ENCODE peak calls at places on chromosomes 7 and 10, in eight cellular contexts. T, P, B, X, N, I, S and Q are unnamed samples.

GRCh38 chr7:74544706-74545469 is 91.2 kb downstream of the GTF2IRD1 start:
- DNase-seq in T (no peak), P (no peak), B (peak; percentile 79), X (peak; percentile 56), N (no peak), I (peak; percentile 18), S (no peak), Q (peak; percentile 69)

GRCh38 chr7:157044943-157045660 is 34.6 kb upstream of the MNX1 start:
- DNase-seq in T (no peak), P (no peak), B (no peak), X (no peak), N (no peak), I (no peak), S (peak; percentile 77), Q (no peak)

GRCh38 chr10:51139176-51139575 is 64.9 kb downstream of the PRKG1 start:
- DNase-seq in T (no peak), P (no peak), B (peak; percentile 63), X (no peak), N (no peak), I (no peak), S (no peak), Q (no peak)

GRCh38 chr7:117044664-117045063 is 91.4 kb downstream of the ST7 start:
- DNase-seq in T (no peak), P (no peak), B (no peak), X (no peak), N (no peak), I (no peak), S (no peak), Q (no peak)

GRCh38 chr7:31850066-31850465 is 163.1 kb downstream of the PPP1R17 start:
- DNase-seq in T (no peak), P (no peak), B (no peak), X (no peak), N (no peak), I (no peak), S (no peak), Q (no peak)

GRCh38 chr7:1859266-1860035 is 189.4 kb downstream of the ELFN1 start:
- DNase-seq in T (peak; percentile 37), P (no peak), B (no peak), X (no peak), N (no peak), I (no peak), S (no peak), Q (peak; percentile 51)

GRCh38 chr10:87976101-87976743 is 112.8 kb downstream of the PTEN start:
- DNase-seq in T (no peak), P (no peak), B (no peak), X (no peak), N (no peak), I (no peak), S (no peak), Q (no peak)

GRCh38 chr7:142581341-142581740 is 167.9 kb upstream of the PRSS1 start:
- DNase-seq in T (no peak), P (no peak), B (peak; percentile 38), X (peak; percentile 56), N (no peak), I (no peak), S (no peak), Q (no peak)

GRCh38 chr7:139860090-139860773 is 31.2 kb downstream of the TBXAS1 start:
- DNase-seq in T (no peak), P (peak; percentile 25), B (no peak), X (peak; percentile 84), N (peak; percentile 28), I (no peak), S (no peak), Q (no peak)

GRCh38 chr7:4238861-4239260 is 443.2 kb upstream of the FOXK1 start:
- DNase-seq in T (no peak), P (no peak), B (no peak), X (no peak), N (no peak), I (no peak), S (no peak), Q (no peak)

DNA sequence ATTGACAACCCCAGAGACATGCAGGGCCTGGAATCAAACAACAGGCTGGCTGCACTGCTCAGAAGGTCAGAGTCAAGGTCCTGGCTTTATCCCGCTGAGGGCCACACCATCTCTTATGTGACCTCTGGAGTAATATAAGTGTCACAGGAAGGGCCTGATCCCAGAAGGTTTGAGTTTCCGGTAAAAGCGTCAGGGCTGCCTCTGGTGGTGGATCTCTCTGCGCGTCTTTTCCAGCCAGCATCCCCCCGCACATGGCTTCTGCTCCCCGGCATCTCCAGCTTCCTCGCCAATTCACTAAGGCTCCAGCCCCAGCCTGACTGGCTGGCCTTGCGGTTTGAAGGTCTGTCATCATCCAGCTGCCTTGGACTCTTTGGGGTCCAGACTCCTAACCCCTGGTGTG is 54.2 kb downstream of the SNX10 start:
- DNase-seq in T (no peak), P (no peak), B (no peak), X (no peak), N (no peak), I (no peak), S (no peak), Q (no peak)
- H3K4me3 ChIP-seq in T (no peak overlapping the region), P (no peak overlapping the region), B (no peak overlapping the region), X (no peak overlapping the region), N (no peak overlapping the region), I (no peak overlapping the region), S (no peak overlapping the region), Q (no peak overlapping the region)

GRCh38 chr10:100477970-100478369 is 15.2 kb downstream of the WNT8B start:
- DNase-seq in T (no peak), P (no peak), B (no peak), X (no peak), N (no peak), I (no peak), S (no peak), Q (no peak)

GRCh38 chr10:100481462-100482081 is 18.8 kb downstream of the WNT8B start:
- DNase-seq in T (peak; percentile 86), P (peak; percentile 74), B (peak; percentile 91), X (peak; percentile 84), N (peak; percentile 79), I (peak; percentile 59), S (no peak), Q (peak; percentile 85)

GRCh38 chr10:100482181-100482833 is 19.5 kb downstream of the WNT8B start:
- DNase-seq in T (peak; percentile 85), P (peak; percentile 59), B (peak; percentile 55), X (peak; percentile 84), N (peak; percentile 64), I (peak; percentile 13), S (no peak), Q (peak; percentile 88)

GRCh38 chr10:100479059-100479458 is 16.2 kb downstream of the WNT8B start:
- DNase-seq in T (no peak), P (no peak), B (no peak), X (no peak), N (no peak), I (no peak), S (no peak), Q (no peak)

DNA sequence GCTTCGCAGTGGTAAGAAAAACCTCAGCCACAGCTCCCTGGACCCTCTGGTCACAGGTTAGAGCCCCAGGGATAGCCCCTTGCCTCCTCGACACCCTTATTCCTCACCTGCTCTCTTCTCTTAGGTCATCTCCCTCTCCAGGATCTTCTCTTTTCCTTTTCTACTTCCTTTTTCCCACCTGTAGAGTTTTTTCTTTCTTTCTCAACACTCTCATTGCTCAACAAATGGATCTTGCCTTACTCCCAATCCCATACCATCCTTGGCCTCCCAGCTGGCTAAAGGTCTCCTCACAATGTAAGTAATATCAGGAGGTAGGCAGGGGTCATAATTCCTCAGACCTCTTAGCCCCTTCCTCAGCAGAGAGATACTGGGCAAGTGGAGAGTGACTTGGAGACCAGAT is 17.2 kb downstream of the WNT8B start:
- DNase-seq in T (no peak), P (no peak), B (no peak), X (no peak), N (no peak), I (no peak), S (no peak), Q (no peak)
- H3K27me3 ChIP-seq in T (no peaks in the 10 kb centered on the region), P (no peaks in the 10 kb centered on the region), B (peaks cover 12% of the 10 kb centered on the region), X (peaks cover 34% of the 10 kb centered on the region), N (peaks cover 58% of the 10 kb centered on the region), I (peaks cover 56% of the 10 kb centered on the region), S (no peaks in the 10 kb centered on the region), Q (no peaks in the 10 kb centered on the region)

GRCh38 chr7:88758355-88759215 is 915 bp upstream of the ZNF804B start:
- DNase-seq in T (no peak), P (peak; percentile 6), B (peak; percentile 6), X (no peak), N (peak; percentile 20), I (no peak), S (no peak), Q (peak; percentile 73)

GRCh38 chr7:88757371-88757770 is 2.1 kb upstream of the ZNF804B start:
- DNase-seq in T (no peak), P (no peak), B (no peak), X (no peak), N (no peak), I (no peak), S (no peak), Q (no peak)

GRCh38 chr7:88761779-88762178 is 2.3 kb downstream of the ZNF804B start:
- DNase-seq in T (no peak), P (no peak), B (no peak), X (no peak), N (no peak), I (no peak), S (no peak), Q (no peak)

GRCh38 chr7:88759956-88760515 is 536 bp downstream of the ZNF804B start:
- DNase-seq in T (no peak), P (no peak), B (no peak), X (no peak), N (no peak), I (no peak), S (no peak), Q (no peak)

DNA sequence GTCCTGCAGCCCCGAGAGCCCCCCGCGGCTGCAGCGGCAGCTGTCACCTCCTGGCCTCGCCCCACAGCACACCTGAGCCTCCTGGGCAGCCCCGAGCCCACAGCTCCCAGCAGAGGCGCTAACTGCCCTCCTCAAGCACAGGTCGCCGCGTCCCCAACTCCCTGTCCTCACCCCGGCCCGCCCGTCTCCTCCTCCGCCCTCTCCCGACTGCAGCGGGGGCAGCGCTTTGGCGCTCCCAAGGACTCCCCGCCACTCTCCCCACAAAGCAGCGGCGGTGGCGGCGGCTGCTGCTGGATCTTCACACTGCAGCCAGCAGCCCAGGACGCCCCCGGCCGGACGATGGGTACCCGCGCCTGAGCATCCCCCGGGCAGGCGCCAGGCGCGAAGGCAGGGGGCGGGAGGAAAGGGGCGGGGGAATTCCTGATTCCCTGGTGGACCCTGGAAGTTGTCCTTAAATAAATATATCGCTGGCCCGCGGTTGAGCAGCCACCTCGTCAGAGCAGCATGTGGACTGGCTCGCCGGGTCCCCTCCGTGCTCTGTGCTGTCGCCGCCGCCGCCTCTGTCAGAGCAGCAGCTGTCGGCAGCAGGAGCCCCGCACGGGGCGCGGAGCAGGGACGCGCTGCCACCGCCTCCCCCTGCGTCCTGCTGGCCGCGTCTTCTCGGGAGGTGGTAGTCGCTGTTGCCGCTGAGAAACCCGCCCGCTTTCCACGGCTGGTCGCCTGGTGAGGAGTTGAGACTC is at the start of gene ZNF804B:
- DNase-seq in T (peak; percentile 42), P (no peak), B (no peak), X (no peak), N (peak; percentile 9), I (no peak), S (no peak), Q (peak; percentile 80)
- H3K4me3 ChIP-seq in T (peak within 1 kb of the TSS; percentile 37), P (peak within 1 kb of the TSS; percentile 48), B (peak within 1 kb of the TSS; percentile 13), X (peak within 1 kb of the TSS; percentile 29), N (peak within 1 kb of the TSS; percentile 32), I (no peak within 1 kb of the TSS), S (peak within 1 kb of the TSS; percentile 35), Q (peak within 1 kb of the TSS; percentile 29)

DNA sequence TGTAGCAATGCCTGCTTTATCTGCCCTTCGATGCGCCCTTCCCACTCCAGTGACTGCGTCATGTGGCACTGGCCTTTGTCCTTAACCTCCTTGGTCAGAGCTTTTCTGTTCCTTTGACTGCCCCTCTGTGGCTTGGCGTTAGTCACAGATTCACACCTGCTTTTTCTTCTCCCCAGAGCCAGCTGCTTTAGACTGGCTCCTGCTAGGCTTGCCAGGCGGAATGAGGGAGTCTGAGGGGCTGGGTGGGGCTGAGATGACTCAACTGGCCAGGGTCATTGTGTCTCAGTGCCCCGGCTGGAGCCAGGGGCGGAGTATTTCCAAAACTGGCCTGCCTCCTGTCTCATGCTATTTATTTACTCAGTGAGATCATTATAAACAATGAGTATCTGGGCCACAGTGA is 194.1 kb downstream of the EMX2 start:
- DNase-seq in T (no peak), P (no peak), B (peak; percentile 62), X (no peak), N (no peak), I (no peak), S (no peak), Q (no peak)
- H3K27me3 ChIP-seq in T (no peaks in the 10 kb centered on the region), P (peaks cover 8% of the 10 kb centered on the region), B (peaks cover 26% of the 10 kb centered on the region), X (peaks cover 37% of the 10 kb centered on the region), N (peaks cover 54% of the 10 kb centered on the region), I (peaks cover 5% of the 10 kb centered on the region), S (no peaks in the 10 kb centered on the region), Q (no peaks in the 10 kb centered on the region)